ENCODE peak calls at places on chromosomes 4 and X, in eight cellular contexts. One of them, this sample, is unnamed.
A peak's percentile ranks its signal among the peaks of the same experiment; 100 is the strongest.

GRCh38 chrX:130714665-130715064 is 188.3 kb downstream of the ENOX2 start:
- DNase-seq in CD4-positive, alpha-beta T cell: no peak
- DNase-seq in stromal cell of bone marrow: no peak
- DNase-seq in HEK293T: no peak
- DNase-seq in mammary epithelial cell: no peak
- DNase-seq in activated T-helper 1 cell treated with anti-CD3 and anti-CD28 coated beads, Interleukin-2, amount 50 U/mL, for 16 hours: no peak
- DNase-seq in PC-9: no peak
- DNase-seq in GM18507: no peak
- DNase-seq in this sample: no peak

GRCh38 chr4:183098080-183098722 is 856 bp upstream of the WWC2 start:
- DNase-seq in CD4-positive, alpha-beta T cell: peak; percentile 5
- DNase-seq in GM18507: no peak
- DNase-seq in activated T-helper 1 cell treated with anti-CD3 and anti-CD28 coated beads, Interleukin-2, amount 50 U/mL, for 16 hours: no peak
- DNase-seq in stromal cell of bone marrow: no peak
- DNase-seq in PC-9: peak; percentile 58
- DNase-seq in HEK293T: peak; percentile 15
- DNase-seq in mammary epithelial cell: no peak
- DNase-seq in this sample: no peak

GRCh38 chr4:12036450-12036849 is 607.8 kb upstream of the HS3ST1 start:
- DNase-seq in stromal cell of bone marrow: no peak
- DNase-seq in mammary epithelial cell: no peak
- DNase-seq in activated T-helper 1 cell treated with anti-CD3 and anti-CD28 coated beads, Interleukin-2, amount 50 U/mL, for 16 hours: no peak
- DNase-seq in GM18507: no peak
- DNase-seq in HEK293T: no peak
- DNase-seq in CD4-positive, alpha-beta T cell: no peak
- DNase-seq in PC-9: no peak
- DNase-seq in this sample: no peak

GRCh38 chr4:183204793-183205192 is 105.7 kb downstream of the WWC2 start:
- DNase-seq in CD4-positive, alpha-beta T cell: no peak
- DNase-seq in activated T-helper 1 cell treated with anti-CD3 and anti-CD28 coated beads, Interleukin-2, amount 50 U/mL, for 16 hours: no peak
- DNase-seq in GM18507: no peak
- DNase-seq in PC-9: no peak
- DNase-seq in mammary epithelial cell: no peak
- DNase-seq in HEK293T: no peak
- DNase-seq in stromal cell of bone marrow: no peak
- DNase-seq in this sample: no peak

GRCh38 chr4:189261475-189261874 is 679.2 kb upstream of the FRG1 start:
- DNase-seq in mammary epithelial cell: no peak
- DNase-seq in PC-9: no peak
- DNase-seq in HEK293T: no peak
- DNase-seq in GM18507: no peak
- DNase-seq in CD4-positive, alpha-beta T cell: no peak
- DNase-seq in stromal cell of bone marrow: no peak
- DNase-seq in activated T-helper 1 cell treated with anti-CD3 and anti-CD28 coated beads, Interleukin-2, amount 50 U/mL, for 16 hours: no peak
- DNase-seq in this sample: no peak

GRCh38 chrX:107750263-107750662 is 25.3 kb downstream of the TSC22D3 start:
- DNase-seq in CD4-positive, alpha-beta T cell: no peak
- DNase-seq in PC-9: no peak
- DNase-seq in HEK293T: no peak
- DNase-seq in GM18507: no peak
- DNase-seq in stromal cell of bone marrow: no peak
- DNase-seq in mammary epithelial cell: no peak
- DNase-seq in activated T-helper 1 cell treated with anti-CD3 and anti-CD28 coated beads, Interleukin-2, amount 50 U/mL, for 16 hours: no peak
- DNase-seq in this sample: no peak

GRCh38 chr4:148224476-148224875 is 217.7 kb downstream of the NR3C2 start:
- DNase-seq in activated T-helper 1 cell treated with anti-CD3 and anti-CD28 coated beads, Interleukin-2, amount 50 U/mL, for 16 hours: no peak
- DNase-seq in stromal cell of bone marrow: no peak
- DNase-seq in GM18507: no peak
- DNase-seq in mammary epithelial cell: no peak
- DNase-seq in PC-9: no peak
- DNase-seq in HEK293T: no peak
- DNase-seq in CD4-positive, alpha-beta T cell: no peak
- DNase-seq in this sample: no peak

GRCh38 chrX:12936947-12937346 is 30.5 kb downstream of the TLR8 start:
- DNase-seq in HEK293T: no peak
- DNase-seq in CD4-positive, alpha-beta T cell: no peak
- DNase-seq in GM18507: no peak
- DNase-seq in activated T-helper 1 cell treated with anti-CD3 and anti-CD28 coated beads, Interleukin-2, amount 50 U/mL, for 16 hours: no peak
- DNase-seq in mammary epithelial cell: no peak
- DNase-seq in PC-9: no peak
- DNase-seq in stromal cell of bone marrow: no peak
- DNase-seq in this sample: no peak

GRCh38 chrX:151985955-151986354 is 11.5 kb upstream of the GABRE start:
- DNase-seq in HEK293T: no peak
- DNase-seq in stromal cell of bone marrow: peak; percentile 68
- DNase-seq in mammary epithelial cell: peak; percentile 37
- DNase-seq in PC-9: no peak
- DNase-seq in CD4-positive, alpha-beta T cell: no peak
- DNase-seq in activated T-helper 1 cell treated with anti-CD3 and anti-CD28 coated beads, Interleukin-2, amount 50 U/mL, for 16 hours: no peak
- DNase-seq in GM18507: no peak
- DNase-seq in this sample: no peak

GRCh38 chrX:109472939-109473713 is 8.8 kb downstream of the GUCY2F start:
- DNase-seq in mammary epithelial cell: peak; percentile 51
- DNase-seq in HEK293T: peak; percentile 55
- DNase-seq in CD4-positive, alpha-beta T cell: no peak
- DNase-seq in GM18507: no peak
- DNase-seq in PC-9: no peak
- DNase-seq in activated T-helper 1 cell treated with anti-CD3 and anti-CD28 coated beads, Interleukin-2, amount 50 U/mL, for 16 hours: no peak
- DNase-seq in stromal cell of bone marrow: peak; percentile 38
- DNase-seq in this sample: peak; percentile 37

GRCh38 chr4:165384186-165384585 is 5.4 kb downstream of the CPE start:
- DNase-seq in PC-9: no peak
- DNase-seq in mammary epithelial cell: no peak
- DNase-seq in GM18507: no peak
- DNase-seq in CD4-positive, alpha-beta T cell: no peak
- DNase-seq in HEK293T: no peak
- DNase-seq in stromal cell of bone marrow: no peak
- DNase-seq in activated T-helper 1 cell treated with anti-CD3 and anti-CD28 coated beads, Interleukin-2, amount 50 U/mL, for 16 hours: no peak
- DNase-seq in this sample: no peak

GRCh38 chrX:12970691-12971202 is 4.2 kb upstream of the TMSB4X start:
- DNase-seq in stromal cell of bone marrow: peak; percentile 48
- DNase-seq in activated T-helper 1 cell treated with anti-CD3 and anti-CD28 coated beads, Interleukin-2, amount 50 U/mL, for 16 hours: no peak
- DNase-seq in PC-9: no peak
- DNase-seq in mammary epithelial cell: no peak
- DNase-seq in GM18507: no peak
- DNase-seq in HEK293T: no peak
- DNase-seq in CD4-positive, alpha-beta T cell: peak; percentile 67
- DNase-seq in this sample: no peak

This sample was measured in RPMI8226.